ENCODE peak calls at places on chromosomes 12 and 14, in five cellular contexts. A is bronchial epithelial cell, T is ascending aorta, P is brain microvascular endothelial cell, D is gastrocnemius medialis. U is an unnamed sample.

GRCh38 chr12:132014092-132014914 is 64.6 kb downstream of the EP400 start:
- DNase-seq in A (no peak), P (no peak), T (peak; percentile 54), D (no peak), U (no peak)

GRCh38 chr14:93759781-93760307 is 28.4 kb downstream of the PRIMA1 start:
- DNase-seq in P (no peak), A (no peak), T (peak; percentile 84), D (peak; percentile 78), U (no peak)

GRCh38 chr14:105497671-105498429 is 6.8 kb downstream of the TEDC1 start:
- DNase-seq in T (no peak), D (no peak), P (no peak), A (no peak), U (no peak)

GRCh38 chr12:7695159-7695930 is at the start of gene GDF3:
- DNase-seq in P (no peak), A (no peak), T (no peak), D (no peak), U (no peak)

GRCh38 chr14:69318241-69318640 is 58.3 kb downstream of the GALNT16 start:
- DNase-seq in A (no peak), T (peak; percentile 55), D (no peak), P (no peak), U (no peak)

GRCh38 chr12:93186131-93186530 is 191.6 kb upstream of the NUDT4 start:
- DNase-seq in P (no peak), A (no peak), T (no peak), D (no peak), U (peak; percentile 65)

GRCh38 chr14:92706386-92706785 is 42.0 kb downstream of the LGMN start:
- DNase-seq in D (no peak), T (no peak), P (no peak), A (no peak), U (no peak)

GRCh38 chr12:31572900-31573299 is 18.0 kb downstream of the DENND5B start:
- DNase-seq in T (no peak), P (no peak), D (no peak), A (no peak), U (no peak)

GRCh38 chr12:120119395-120119973 is 2.9 kb upstream of the RAB35 start:
- DNase-seq in P (no peak), T (no peak), A (peak; percentile 45), D (no peak), U (no peak)

GRCh38 chr12:15336772-15337553 is 14.7 kb downstream of the PTPRO start:
- DNase-seq in P (peak; percentile 56), T (no peak), D (no peak), A (peak; percentile 71), U (peak; percentile 51)

GRCh38 chr12:81329088-81329487 is 251.2 kb downstream of the ACSS3 start:
- DNase-seq in P (no peak), T (no peak), A (peak; percentile 72), D (no peak), U (peak; percentile 2)

GRCh38 chr12:79378496-79378895 is 312.3 kb downstream of the PAWR start:
- DNase-seq in T (no peak), D (no peak), A (no peak), P (no peak), U (no peak)

GRCh38 chr12:1470051-1470450 is 124.3 kb downstream of the FBXL14 start:
- DNase-seq in P (no peak), D (no peak), A (no peak), T (no peak), U (no peak)

DNA sequence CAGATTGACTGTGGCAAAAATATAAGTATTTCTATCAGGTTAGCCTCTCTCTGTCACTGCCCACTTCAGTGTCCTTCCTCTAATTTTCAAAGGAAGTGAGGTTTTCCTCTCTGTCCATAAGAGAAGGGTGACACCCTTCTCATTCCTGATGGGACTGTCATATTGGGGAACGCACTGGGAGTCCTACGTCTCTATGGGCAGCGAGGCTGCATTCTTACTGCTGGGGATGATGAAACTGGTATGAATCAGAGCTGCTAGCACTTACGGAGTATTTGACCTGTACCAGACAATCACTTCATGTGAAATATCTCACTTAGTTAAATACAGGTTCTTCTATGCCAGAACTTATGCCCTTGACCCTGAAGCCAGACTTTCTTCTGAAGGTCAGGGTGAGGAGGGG is 436.3 kb downstream of the DPF3 start:
- DNase-seq in T (no peak), D (no peak), A (peak; percentile 17), P (peak; percentile 90), U (peak; percentile 32)
- H3K4me3 ChIP-seq in T (no peak overlapping the region), D (no peak overlapping the region), A (no peak overlapping the region), P (no peak overlapping the region), U (no peak overlapping the region)

DNA sequence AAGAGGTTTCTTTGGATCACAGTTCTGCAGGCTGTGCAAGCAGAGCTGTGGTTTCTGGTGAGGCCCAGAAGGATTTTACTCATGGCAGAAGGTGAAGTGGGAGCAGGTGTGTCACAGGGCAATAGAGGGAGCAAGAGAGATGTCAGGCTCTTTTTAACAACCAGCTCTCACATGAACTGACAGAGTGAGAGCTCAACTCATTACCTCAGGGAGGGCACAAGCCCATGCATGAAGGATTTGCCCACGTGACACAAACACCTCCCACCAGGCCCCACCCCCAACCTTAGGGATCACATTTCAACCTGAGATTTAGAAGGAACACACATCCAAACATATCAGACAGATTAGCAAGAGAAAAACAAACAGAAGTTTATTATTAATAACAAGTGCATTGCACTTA is 470.4 kb downstream of the GALC start:
- DNase-seq in A (peak; percentile 72), T (no peak), D (no peak), P (no peak), U (no peak)
- TF ChIP-seq CTCF in A (peak; percentile 16), T (no peak), D (no peak), P (no peak), U (no peak)

DNA sequence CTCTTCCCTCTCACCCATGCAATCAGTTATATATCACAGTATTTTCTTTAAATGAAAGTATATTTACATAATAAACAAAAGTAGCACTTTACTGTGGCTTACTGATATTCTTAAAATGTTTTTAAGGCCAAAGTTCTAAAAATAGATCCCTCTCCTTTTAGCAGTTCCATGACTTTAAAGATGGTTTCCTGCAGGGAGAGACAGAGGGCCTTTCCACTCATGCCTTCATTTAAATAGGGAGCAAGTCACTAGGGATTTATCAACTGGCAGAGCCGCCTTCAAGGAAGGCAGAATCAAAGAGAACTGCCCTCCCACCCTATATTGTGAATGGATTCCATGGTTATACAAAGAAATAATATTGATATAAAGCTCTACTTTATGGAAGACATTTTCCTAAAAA is 55.5 kb downstream of the DUSP16 start:
- DNase-seq in P (no peak), D (no peak), T (no peak), A (no peak), U (no peak)
- H3K4me3 ChIP-seq in P (no peak overlapping the region), D (no peak overlapping the region), T (no peak overlapping the region), A (no peak overlapping the region), U (no peak overlapping the region)

GRCh38 chr12:117329756-117330155 is 31.7 kb downstream of the NOS1 start:
- DNase-seq in A (no peak), D (no peak), P (no peak), T (no peak), U (no peak)
- TF ChIP-seq CTCF in A (no peak), D (no peak), P (no peak), T (no peak), U (no peak)

GRCh38 chr14:70901218-70901772 is 6.0 kb upstream of the PCNX1 start:
- DNase-seq in T (no peak), A (no peak), P (no peak), D (no peak), U (peak; percentile 49)

GRCh38 chr14:70897475-70897874 is 9.8 kb upstream of the PCNX1 start:
- DNase-seq in P (no peak), D (no peak), A (no peak), T (no peak), U (no peak)

GRCh38 chr14:70896981-70897380 is 10.3 kb upstream of the PCNX1 start:
- DNase-seq in D (no peak), A (peak; percentile 38), T (no peak), P (no peak), U (peak; percentile 24)

GRCh38 chr14:70896317-70896716 is 10.9 kb upstream of the PCNX1 start:
- DNase-seq in A (no peak), T (no peak), D (no peak), P (no peak), U (no peak)

GRCh38 chr14:70898346-70898745 is 8.9 kb upstream of the PCNX1 start:
- DNase-seq in P (no peak), T (no peak), A (no peak), D (no peak), U (no peak)
- H3K4me3 ChIP-seq in P (no peak overlapping the region), T (no peak overlapping the region), A (no peak overlapping the region), D (no peak overlapping the region), U (no peak overlapping the region)

DNA sequence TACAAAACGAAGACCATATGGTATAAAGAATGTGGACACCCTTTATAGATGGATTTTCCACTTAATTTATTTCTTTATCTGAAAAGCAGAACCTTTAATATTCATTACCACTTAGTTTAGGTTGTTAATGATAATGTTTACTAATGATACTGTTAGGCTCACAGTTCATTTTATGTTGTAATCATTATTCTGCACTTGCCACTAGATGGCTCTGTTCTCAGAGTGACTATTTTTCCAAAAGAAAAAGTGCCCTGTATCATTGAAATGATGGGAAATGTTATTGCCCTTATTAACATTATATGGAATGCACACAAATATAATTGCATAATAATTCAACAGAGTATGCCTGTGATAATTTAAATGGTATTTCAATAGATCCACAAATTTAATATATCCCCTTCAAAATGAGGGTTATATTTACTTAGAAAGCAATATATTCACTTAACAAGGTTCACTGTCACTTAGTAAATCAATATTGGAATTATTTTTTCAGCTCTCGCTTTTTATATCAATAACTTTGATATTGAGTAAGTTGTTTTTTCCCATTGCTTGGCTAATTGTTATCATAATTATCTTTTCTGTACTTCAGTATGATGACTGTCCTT is 95.7 kb downstream of the PDE3A start:
- DNase-seq in T (no peak), A (peak; percentile 29), P (no peak), D (no peak), U (peak; percentile 50)
- TF ChIP-seq CTCF in T (peak; percentile 63), A (peak; percentile 18), P (peak; percentile 54), D (peak; percentile 34), U (peak; percentile 55)

GRCh38 chr14:91401751-91402150 is 15.9 kb downstream of the CCDC88C start:
- DNase-seq in P (no peak), D (no peak), A (no peak), T (no peak), U (no peak)
- H3K4me3 ChIP-seq in P (no peak overlapping the region), D (no peak overlapping the region), A (no peak overlapping the region), T (no peak overlapping the region), U (no peak overlapping the region)

GRCh38 chr14:61385002-61385685 is 63.8 kb downstream of the PRKCH start:
- DNase-seq in P (no peak), A (no peak), T (no peak), D (no peak), U (peak; percentile 15)
- TF ChIP-seq CTCF in P (no peak), A (no peak), T (no peak), D (no peak), U (no peak)

GRCh38 chr14:61573748-61574513 is 121.4 kb upstream of the HIF1A start:
- DNase-seq in T (no peak), A (peak; percentile 94), D (no peak), P (no peak), U (peak; percentile 74)

GRCh38 chr14:61577506-61577931 is 117.8 kb upstream of the HIF1A start:
- DNase-seq in A (no peak), D (no peak), T (no peak), P (no peak), U (no peak)

GRCh38 chr14:61575126-61575525 is 120.2 kb upstream of the HIF1A start:
- DNase-seq in T (no peak), A (no peak), D (no peak), P (no peak), U (no peak)

GRCh38 chr14:61574514-61574807 is 120.9 kb upstream of the HIF1A start:
- DNase-seq in P (no peak), T (no peak), D (no peak), A (no peak), U (no peak)

GRCh38 chr14:61575751-61576150 is 119.6 kb upstream of the HIF1A start:
- DNase-seq in A (no peak), T (no peak), D (no peak), P (no peak), U (no peak)
- H3K4me3 ChIP-seq in A (no peak overlapping the region), T (no peak overlapping the region), D (no peak overlapping the region), P (no peak overlapping the region), U (no peak overlapping the region)